ENCODE peak calls at places on chromosomes 3 and 15, in four cellular contexts. B is mammary epithelial cell, N is NCI-H460, P is nephron progenitor cell. K is an unnamed sample.

GRCh38 chr15:25175789-25176615 is 221.2 kb downstream of the SNRPN start:
- DNase-seq in B (no peak), N (no peak), P (no peak), K (peak; percentile 18)

GRCh38 chr3:17579289-17580031 is 163.0 kb downstream of the TBC1D5 start:
- DNase-seq in B (peak; percentile 44), N (no peak), P (no peak), K (no peak)

GRCh38 chr3:194631696-194632095 is 1.5 kb downstream of the TMEM44 start:
- DNase-seq in B (no peak), N (no peak), P (no peak), K (peak; percentile 15)

GRCh38 chr3:130582457-130583155 is 65.6 kb downstream of the COL6A6 start:
- DNase-seq in B (no peak), N (no peak), P (no peak), K (no peak)

GRCh38 chr3:47850062-47850802 is 47.3 kb downstream of the DHX30 start:
- DNase-seq in B (no peak), N (peak; percentile 27), P (no peak), K (no peak)

GRCh38 chr3:73351423-73352071 is 273.2 kb downstream of the PDZRN3 start:
- DNase-seq in B (no peak), N (no peak), P (no peak), K (no peak)

GRCh38 chr3:72436863-72437592 is 411.2 kb downstream of the SHQ1 start:
- DNase-seq in B (no peak), N (no peak), P (no peak), K (no peak)

GRCh38 chr3:106824856-106825255 is 552.4 kb upstream of the CCDC54 start:
- DNase-seq in B (peak; percentile 49), N (peak; percentile 5), P (no peak), K (peak; percentile 57)

GRCh38 chr15:37764733-37765191 is 169.7 kb upstream of the TMCO5A start:
- DNase-seq in B (peak; percentile 43), N (peak; percentile 32), P (peak; percentile 8), K (no peak)

GRCh38 chr3:169498336-169498735 is 165.2 kb downstream of the MECOM start:
- DNase-seq in B (no peak), N (no peak), P (no peak), K (no peak)

GRCh38 chr15:43881944-43882343 is 55.1 kb downstream of the WDR76 start:
- DNase-seq in B (no peak), N (no peak), P (no peak), K (peak; percentile 58)

GRCh38 chr15:34304613-34305012 is 33.0 kb downstream of the SLC12A6 start:
- DNase-seq in B (no peak), N (peak; percentile 38), P (no peak), K (no peak)

GRCh38 chr3:185402561-185402960 is 39.6 kb downstream of the MAP3K13 start:
- DNase-seq in B (no peak), N (no peak), P (no peak), K (no peak)

GRCh38 chr3:55647675-55648074 is 160.6 kb upstream of the WNT5A start:
- DNase-seq in B (no peak), N (no peak), P (no peak), K (no peak)

GRCh38 chr3:11717768-11718581 is 74.3 kb upstream of the VGLL4 start:
- DNase-seq in B (peak; percentile 47), N (no peak), P (peak; percentile 44), K (peak; percentile 70)

GRCh38 chr3:87694678-87695077 is 364.1 kb downstream of the CGGBP1 start:
- DNase-seq in B (no peak), N (no peak), P (no peak), K (no peak)

GRCh38 chr3:129890125-129890524 is 3.4 kb downstream of the TMCC1 start:
- DNase-seq in B (no peak), N (no peak), P (no peak), K (no peak)

GRCh38 chr3:2098398-2099027 is at the start of gene CNTN4:
- DNase-seq in B (no peak), N (peak; percentile 45), P (peak; percentile 89), K (peak; percentile 96)

GRCh38 chr3:149657796-149658443 is at the start of gene WWTR1:
- DNase-seq in B (peak; percentile 96), N (peak; percentile 89), P (peak; percentile 89), K (peak; percentile 99)

GRCh38 chr3:134357261-134357913 is 16.9 kb downstream of the AMOTL2 start:
- DNase-seq in B (no peak), N (no peak), P (peak; percentile 1), K (no peak)

GRCh38 chr3:47022540-47023161 is 43.2 kb downstream of the NBEAL2 start:
- DNase-seq in B (no peak), N (no peak), P (no peak), K (no peak)

GRCh38 chr3:90010341-90010740 is 902.9 kb downstream of the EPHA3 start:
- DNase-seq in B (peak; percentile 72), N (no peak), P (no peak), K (peak; percentile 56)

GRCh38 chr3:131282379-131282778 is 99.2 kb upstream of the NUDT16 start:
- DNase-seq in B (no peak), N (no peak), P (no peak), K (no peak)

GRCh38 chr15:56056626-56057025 is 63.2 kb upstream of the NEDD4 start:
- DNase-seq in B (no peak), N (no peak), P (no peak), K (no peak)

GRCh38 chr3:71063768-71064287 is 519.7 kb downstream of the FOXP1 start:
- DNase-seq in B (peak; percentile 79), N (no peak), P (peak; percentile 28), K (peak; percentile 67)

GRCh38 chr3:42668793-42669217 is 15.3 kb downstream of the ZBTB47 start:
- DNase-seq in B (peak; percentile 50), N (no peak), P (no peak), K (no peak)

GRCh38 chr15:62792960-62793758 is 249.4 kb upstream of the TPM1 start:
- DNase-seq in B (no peak), N (no peak), P (no peak), K (peak; percentile 86)

GRCh38 chr15:84975871-84976351 is 5.7 kb upstream of the PDE8A start:
- DNase-seq in B (no peak), N (no peak), P (no peak), K (peak; percentile 50)

GRCh38 chr3:113245775-113246174 is 34.4 kb downstream of the BOC start:
- DNase-seq in B (no peak), N (no peak), P (no peak), K (peak; percentile 36)

GRCh38 chr15:62858343-62858742 is 184.2 kb upstream of the TPM1 start:
- DNase-seq in B (peak; percentile 71), N (no peak), P (no peak), K (no peak)

GRCh38 chr3:57038466-57039164 is 21.8 kb upstream of the SPATA12 start:
- DNase-seq in B (no peak), N (no peak), P (no peak), K (no peak)

GRCh38 chr3:29140706-29141105 is 140.2 kb upstream of the RBMS3 start:
- DNase-seq in B (no peak), N (no peak), P (no peak), K (no peak)

GRCh38 chr3:177789500-177789899 is 592.2 kb upstream of the TBL1XR1 start:
- DNase-seq in B (no peak), N (no peak), P (no peak), K (peak; percentile 62)

GRCh38 chr15:80777137-80777536 is 2.0 kb upstream of the CEMIP start:
- DNase-seq in B (peak; percentile 92), N (no peak), P (peak; percentile 12), K (no peak)

GRCh38 chr15:61989698-61990097 is 70.5 kb downstream of the VPS13C start:
- DNase-seq in B (no peak), N (no peak), P (no peak), K (no peak)

GRCh38 chr3:39148116-39149058 is 5.0 kb downstream of the CSRNP1 start:
- DNase-seq in B (no peak), N (no peak), P (no peak), K (peak; percentile 78)

GRCh38 chr3:129604942-129605592 is 1.4 kb downstream of the PLXND1 start:
- DNase-seq in B (no peak), N (no peak), P (peak; percentile 72), K (no peak)

GRCh38 chr15:62770752-62771151 is 271.8 kb upstream of the TPM1 start:
- DNase-seq in B (peak; percentile 87), N (no peak), P (no peak), K (peak; percentile 96)